ENCODE peak calls at places on chromosomes 7 and 10, in five cellular contexts. Y, O, J, X and D are unnamed samples.

GRCh38 chr10:24238527-24239247 is 29.7 kb downstream of the KIAA1217 start:
- DNase-seq in Y (no peak), O (no peak), J (no peak), X (no peak), D (no peak)

GRCh38 chr7:128830231-128831177 is at the start of gene FLNC:
- DNase-seq in Y (peak; percentile 63), O (no peak), J (peak; percentile 63), X (peak; percentile 62), D (peak; percentile 71)

GRCh38 chr10:101142533-101143353 is 11.6 kb downstream of the TLX1 start:
- DNase-seq in Y (no peak), O (no peak), J (no peak), X (no peak), D (no peak)

GRCh38 chr10:120891367-120891766 is 40.2 kb downstream of the WDR11 start:
- DNase-seq in Y (peak; percentile 6), O (no peak), J (no peak), X (peak; percentile 65), D (peak; percentile 41)

GRCh38 chr10:871951-872403 is 59.5 kb downstream of the LARP4B start:
- DNase-seq in Y (no peak), O (no peak), J (no peak), X (no peak), D (no peak)

GRCh38 chr10:77441541-77442175 is 195.9 kb downstream of the KCNMA1 start:
- DNase-seq in Y (no peak), O (peak; percentile 88), J (no peak), X (no peak), D (no peak)

GRCh38 chr10:1404953-1405260 is 332.4 kb downstream of the ADARB2 start:
- DNase-seq in Y (no peak), O (no peak), J (no peak), X (no peak), D (no peak)

GRCh38 chr10:112658900-112659328 is 211.9 kb downstream of the VTI1A start:
- DNase-seq in Y (peak; percentile 49), O (no peak), J (no peak), X (no peak), D (peak; percentile 84)

GRCh38 chr7:100100420-100101015 is 679 bp downstream of the MCM7 start:
- DNase-seq in Y (peak; percentile 99), O (peak; percentile 93), J (peak; percentile 96), X (peak; percentile 97), D (peak; percentile 99)

GRCh38 chr10:101303087-101303753 is 50.7 kb upstream of the BTRC start:
- DNase-seq in Y (no peak), O (no peak), J (no peak), X (no peak), D (no peak)

GRCh38 chr10:131033166-131034085 is 278.1 kb downstream of the TCERG1L start:
- DNase-seq in Y (no peak), O (no peak), J (no peak), X (no peak), D (no peak)

GRCh38 chr10:33952692-33953360 is 618.4 kb upstream of the NRP1 start:
- DNase-seq in Y (peak; percentile 62), O (no peak), J (no peak), X (peak; percentile 46), D (peak; percentile 65)

GRCh38 chr7:86939197-86939814 is 120.1 kb downstream of the ELAPOR2 start:
- DNase-seq in Y (peak; percentile 82), O (peak; percentile 66), J (no peak), X (peak; percentile 80), D (peak; percentile 83)

GRCh38 chr7:94618134-94618533 is 37.8 kb downstream of the SGCE start:
- DNase-seq in Y (no peak), O (no peak), J (no peak), X (no peak), D (no peak)

GRCh38 chr7:33039257-33039904 is 23.2 kb downstream of the NT5C3A start:
- DNase-seq in Y (peak; percentile 37), O (no peak), J (no peak), X (peak; percentile 40), D (peak; percentile 43)

GRCh38 chr10:88642254-88642653 is 22.0 kb upstream of the LIPF start:
- DNase-seq in Y (no peak), O (no peak), J (no peak), X (no peak), D (no peak)

GRCh38 chr7:78516450-78516849 is 717.9 kb downstream of the PHTF2 start:
- DNase-seq in Y (no peak), O (no peak), J (no peak), X (no peak), D (no peak)

GRCh38 chr10:34801066-34801738 is 13.9 kb downstream of the PARD3 start:
- DNase-seq in Y (peak; percentile 45), O (no peak), J (no peak), X (peak; percentile 60), D (peak; percentile 42)

DNA sequence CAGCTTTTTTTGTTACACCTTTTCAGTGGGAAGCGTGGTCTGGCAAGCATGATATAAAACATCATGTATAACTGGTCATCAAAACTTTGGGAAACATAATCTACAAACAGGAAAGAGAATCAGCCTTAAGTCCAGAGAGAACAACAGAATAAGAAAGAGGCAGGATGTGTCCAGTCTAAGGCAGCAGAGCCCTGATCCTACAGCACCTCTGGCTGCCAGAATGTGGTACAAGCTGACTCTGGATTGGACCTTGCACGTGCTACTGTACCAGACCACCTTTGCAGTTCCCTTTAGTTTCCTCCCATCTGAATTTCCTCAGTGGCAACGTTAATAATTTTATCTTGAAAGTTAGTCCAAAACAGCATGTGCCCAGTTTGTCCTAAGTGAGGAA is 824.6 kb upstream of the IGFBP3 start:
- DNase-seq in Y (no peak), O (no peak), J (no peak), X (no peak), D (peak; percentile 58)
- TF ChIP-seq CTCF in Y (peak; percentile 24), O (peak; percentile 15), J (no peak), X (no peak), D (peak; percentile 56)

GRCh38 chr10:63515002-63515763 is 6.0 kb upstream of the REEP3 start:
- DNase-seq in Y (peak; percentile 81), O (no peak), J (no peak), X (peak; percentile 51), D (peak; percentile 86)
- H3K4me3 ChIP-seq in Y (peak overlapping the region; percentile 16), O (no peak overlapping the region), J (no peak overlapping the region), X (no peak overlapping the region), D (no peak overlapping the region)

DNA sequence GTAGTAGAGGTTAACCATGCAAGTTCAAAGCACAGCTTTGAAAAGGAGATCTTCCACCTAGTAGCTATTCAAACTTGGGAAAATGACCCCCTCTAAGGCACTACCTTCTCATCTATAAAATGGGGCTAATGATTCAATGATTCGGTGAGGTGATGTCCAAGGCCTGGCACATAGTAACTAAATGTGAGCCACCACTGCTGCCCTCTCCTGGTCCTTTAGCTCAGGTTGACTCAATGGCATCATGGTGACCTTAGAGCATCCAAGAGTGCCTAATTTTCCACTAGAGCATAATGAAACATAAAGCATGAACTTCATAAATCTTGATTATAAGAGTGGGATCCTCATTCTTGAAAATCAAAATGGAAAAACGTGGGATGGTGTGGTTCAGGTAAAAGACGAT is 16.3 kb upstream of the PLCE1 start:
- DNase-seq in Y (no peak), O (no peak), J (no peak), X (no peak), D (no peak)
- TF ChIP-seq CTCF in Y (no peak), O (no peak), J (no peak), X (no peak), D (no peak)

GRCh38 chr7:54946271-54946670 is 72.5 kb upstream of the EGFR start:
- DNase-seq in Y (no peak), O (no peak), J (no peak), X (no peak), D (no peak)

GRCh38 chr7:54946764-54947163 is 72.1 kb upstream of the EGFR start:
- DNase-seq in Y (no peak), O (no peak), J (no peak), X (no peak), D (no peak)

GRCh38 chr7:54947266-54947665 is 71.6 kb upstream of the EGFR start:
- DNase-seq in Y (no peak), O (no peak), J (no peak), X (no peak), D (no peak)

GRCh38 chr7:54940748-54941147 is 78.1 kb upstream of the EGFR start:
- DNase-seq in Y (no peak), O (no peak), J (no peak), X (no peak), D (no peak)

DNA sequence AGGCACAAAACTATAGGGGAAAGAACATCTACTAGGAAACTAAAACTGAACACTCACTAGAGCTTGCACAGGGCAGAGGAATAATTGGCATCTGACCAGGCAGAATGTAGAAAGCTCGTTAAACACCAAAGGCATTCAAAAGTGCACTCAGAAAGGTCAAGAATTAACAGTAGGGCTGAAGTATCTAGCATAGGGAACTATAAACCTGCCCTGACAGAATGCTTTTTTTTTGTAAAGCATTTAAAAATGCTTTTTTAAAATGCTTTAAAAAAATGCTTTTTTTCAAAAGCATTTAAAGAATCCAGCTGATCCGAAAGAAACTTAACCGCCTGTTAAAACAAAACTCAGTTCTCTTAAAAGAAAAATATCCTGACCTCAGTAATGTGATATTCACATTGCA is 74.6 kb upstream of the EGFR start:
- DNase-seq in Y (no peak), O (no peak), J (no peak), X (peak; percentile 25), D (peak; percentile 88)
- H3K4me3 ChIP-seq in Y (no peak overlapping the region), O (no peak overlapping the region), J (no peak overlapping the region), X (no peak overlapping the region), D (no peak overlapping the region)

DNA sequence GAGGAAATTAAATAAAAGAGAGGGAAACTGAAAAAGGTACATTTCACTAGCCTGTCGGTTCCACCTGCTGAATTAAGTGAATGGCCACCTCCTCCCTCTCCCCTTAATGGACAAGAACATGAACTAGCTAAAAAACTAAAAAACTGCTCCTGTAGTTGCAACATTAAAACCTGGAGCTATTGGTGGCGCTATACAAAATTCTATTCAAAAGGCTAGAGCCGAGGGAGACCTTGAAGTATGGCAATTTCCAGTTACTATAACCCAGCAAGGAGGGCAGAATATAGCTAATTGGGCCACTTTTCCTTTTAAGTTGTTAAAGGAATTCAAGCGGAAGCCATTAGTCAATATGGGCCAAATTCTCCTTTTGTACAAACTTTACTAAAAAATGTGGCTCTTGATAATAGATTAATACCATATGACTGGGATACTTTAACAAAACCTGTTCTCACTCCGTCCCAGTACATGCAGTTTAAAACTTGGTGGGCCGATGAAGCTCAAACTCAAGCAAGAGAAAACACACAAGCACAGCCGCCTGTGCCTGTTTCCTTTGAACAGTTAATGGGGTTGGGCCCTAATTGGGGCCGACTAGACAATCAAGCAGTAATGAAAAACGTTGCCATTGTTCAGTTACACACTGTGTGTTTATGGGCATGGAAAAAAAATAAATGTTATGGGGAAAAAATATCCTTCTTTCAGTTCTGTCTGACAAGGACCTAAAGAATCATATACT is 6.5 kb upstream of the CHST3 start:
- DNase-seq in Y (no peak), O (no peak), J (no peak), X (peak; percentile 14), D (peak; percentile 41)
- TF ChIP-seq CTCF in Y (peak; percentile 17), O (no peak), J (no peak), X (no peak), D (peak; percentile 28)

GRCh38 chr10:21314234-21314633 is 211.2 kb downstream of the SKIDA1 start:
- DNase-seq in Y (peak; percentile 68), O (peak; percentile 31), J (no peak), X (peak; percentile 73), D (no peak)

GRCh38 chr10:21314906-21315305 is 210.6 kb downstream of the SKIDA1 start:
- DNase-seq in Y (no peak), O (no peak), J (no peak), X (no peak), D (no peak)

GRCh38 chr10:21313691-21314090 is 211.8 kb downstream of the SKIDA1 start:
- DNase-seq in Y (no peak), O (peak; percentile 13), J (no peak), X (no peak), D (no peak)

GRCh38 chr10:21317902-21318301 is 207.6 kb downstream of the SKIDA1 start:
- DNase-seq in Y (peak; percentile 25), O (no peak), J (no peak), X (peak; percentile 53), D (peak; percentile 80)

GRCh38 chr10:21315321-21316220 is 209.9 kb downstream of the SKIDA1 start:
- DNase-seq in Y (peak; percentile 96), O (no peak), J (no peak), X (peak; percentile 94), D (peak; percentile 97)
- H3K4me3 ChIP-seq in Y (no peak overlapping the region), O (no peak overlapping the region), J (no peak overlapping the region), X (no peak overlapping the region), D (no peak overlapping the region)